ENCODE peak calls at places on chromosomes 4 and X, in six cellular contexts. One of them, this sample, is unnamed.

GRCh38 chrX:147217334-147217733 is 402.8 kb upstream of the CXorf51A start:
- DNase-seq in HepG2: no peak
- DNase-seq in HL-60: no peak
- DNase-seq in suprapubic skin: no peak
- DNase-seq in H1: no peak
- DNase-seq in HCT116: no peak
- DNase-seq in this sample: no peak

GRCh38 chrX:69152398-69152797 is 12.9 kb downstream of the PJA1 start:
- DNase-seq in H1: no peak
- DNase-seq in HL-60: peak; percentile 40
- DNase-seq in HCT116: no peak
- DNase-seq in HepG2: peak; percentile 21
- DNase-seq in suprapubic skin: no peak
- DNase-seq in this sample: peak; percentile 29

GRCh38 chrX:22365460-22365859 is 92.7 kb downstream of the CBLL2 start:
- DNase-seq in HepG2: no peak
- DNase-seq in HL-60: no peak
- DNase-seq in suprapubic skin: no peak
- DNase-seq in HCT116: peak; percentile 86
- DNase-seq in H1: no peak
- DNase-seq in this sample: no peak

GRCh38 chr4:78138252-78138651 is 81.1 kb downstream of the FRAS1 start:
- DNase-seq in HCT116: no peak
- DNase-seq in HL-60: no peak
- DNase-seq in HepG2: peak; percentile 60
- DNase-seq in suprapubic skin: no peak
- DNase-seq in H1: no peak
- DNase-seq in this sample: no peak

GRCh38 chr4:64248151-64248550 is 161.1 kb downstream of the TECRL start:
- DNase-seq in HCT116: no peak
- DNase-seq in H1: no peak
- DNase-seq in HepG2: no peak
- DNase-seq in HL-60: no peak
- DNase-seq in suprapubic skin: no peak
- DNase-seq in this sample: no peak

GRCh38 chr4:6633091-6633906 is 7.2 kb upstream of the MRFAP1 start:
- DNase-seq in HL-60: peak; percentile 92
- DNase-seq in HCT116: no peak
- DNase-seq in H1: no peak
- DNase-seq in HepG2: peak; percentile 82
- DNase-seq in suprapubic skin: peak; percentile 61
- DNase-seq in this sample: no peak

GRCh38 chr4:38512840-38513239 is 151.2 kb upstream of the KLF3 start:
- DNase-seq in HepG2: no peak
- DNase-seq in suprapubic skin: no peak
- DNase-seq in H1: no peak
- DNase-seq in HCT116: no peak
- DNase-seq in HL-60: no peak
- DNase-seq in this sample: no peak

GRCh38 chrX:150984164-150984824 is 1.2 kb downstream of the HMGB3 start:
- DNase-seq in HCT116: no peak
- DNase-seq in suprapubic skin: no peak
- DNase-seq in HL-60: no peak
- DNase-seq in H1: no peak
- DNase-seq in HepG2: no peak
- DNase-seq in this sample: no peak

GRCh38 chr4:7421356-7422097 is 13.2 kb downstream of the PSAPL1 start:
- DNase-seq in HL-60: no peak
- DNase-seq in suprapubic skin: peak; percentile 70
- DNase-seq in HCT116: no peak
- DNase-seq in H1: no peak
- DNase-seq in HepG2: no peak
- DNase-seq in this sample: no peak

GRCh38 chr4:24657768-24658617 is 73.6 kb upstream of the DHX15 start:
- DNase-seq in H1: no peak
- DNase-seq in HL-60: peak; percentile 65
- DNase-seq in suprapubic skin: no peak
- DNase-seq in HCT116: peak; percentile 47
- DNase-seq in HepG2: peak; percentile 73
- DNase-seq in this sample: no peak

DNA sequence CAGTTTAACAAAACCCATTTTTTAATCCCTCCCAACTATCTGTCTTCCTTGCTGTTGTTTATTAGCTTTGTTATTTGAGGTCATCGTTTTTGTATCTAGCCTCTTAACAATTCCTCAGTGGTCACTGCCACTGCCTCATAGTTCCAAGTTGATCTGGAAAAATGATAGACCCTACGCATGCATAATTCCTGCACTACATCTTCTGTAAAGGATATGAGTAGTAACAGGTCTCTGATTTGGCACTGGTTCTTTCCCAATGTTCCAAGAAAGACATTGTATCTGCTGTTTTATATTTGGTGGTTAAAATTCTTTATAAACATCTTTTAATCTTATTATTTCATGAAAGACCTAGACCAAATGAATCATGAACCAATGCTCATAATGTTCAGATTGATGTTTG is 166.6 kb downstream of the ZNF330 start:
- DNase-seq in HL-60: no peak
- DNase-seq in H1: no peak
- DNase-seq in suprapubic skin: no peak
- DNase-seq in HepG2: no peak
- DNase-seq in HCT116: no peak
- DNase-seq in this sample: no peak
- TF ChIP-seq POLR2AphosphoS5 in HL-60: no peak
- TF ChIP-seq POLR2AphosphoS5 in H1: no peak
- TF ChIP-seq POLR2AphosphoS5 in suprapubic skin: no peak
- TF ChIP-seq POLR2AphosphoS5 in HepG2: no peak
- TF ChIP-seq POLR2AphosphoS5 in HCT116: no peak
- TF ChIP-seq POLR2AphosphoS5 in this sample: no peak

GRCh38 chr4:151709587-151709986 is 51.2 kb downstream of the GATB start:
- DNase-seq in HCT116: no peak
- DNase-seq in H1: no peak
- DNase-seq in HepG2: no peak
- DNase-seq in suprapubic skin: no peak
- DNase-seq in HL-60: no peak
- DNase-seq in this sample: no peak

GRCh38 chr4:151711680-151712079 is 49.1 kb downstream of the GATB start:
- DNase-seq in HL-60: no peak
- DNase-seq in suprapubic skin: no peak
- DNase-seq in H1: no peak
- DNase-seq in HCT116: no peak
- DNase-seq in HepG2: no peak
- DNase-seq in this sample: no peak

GRCh38 chr4:151716324-151716723 is 44.5 kb downstream of the GATB start:
- DNase-seq in H1: no peak
- DNase-seq in suprapubic skin: no peak
- DNase-seq in HCT116: no peak
- DNase-seq in HepG2: no peak
- DNase-seq in HL-60: no peak
- DNase-seq in this sample: no peak

GRCh38 chr4:151715881-151716280 is 44.9 kb downstream of the GATB start:
- DNase-seq in HCT116: no peak
- DNase-seq in H1: no peak
- DNase-seq in HepG2: no peak
- DNase-seq in suprapubic skin: no peak
- DNase-seq in HL-60: no peak
- DNase-seq in this sample: no peak

DNA sequence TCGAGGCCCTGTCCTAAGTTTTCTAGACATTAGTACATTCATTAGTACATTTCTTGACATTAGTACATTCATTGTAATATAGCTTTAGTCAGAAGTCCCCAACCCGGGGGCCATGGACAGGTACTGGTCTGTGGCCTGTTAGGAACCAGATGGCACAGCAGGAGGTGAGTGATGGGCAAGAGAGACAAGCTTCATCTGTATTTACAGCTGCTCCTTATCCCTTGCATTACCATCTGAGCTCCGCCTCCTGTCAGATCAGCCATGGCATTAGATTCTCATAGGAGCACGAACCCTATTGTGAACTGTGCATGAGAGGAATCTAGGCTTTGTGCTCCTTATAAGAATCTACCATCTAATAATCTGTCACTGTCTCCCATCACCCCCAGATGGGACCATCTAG is 48.0 kb downstream of the GATB start:
- DNase-seq in HCT116: no peak
- DNase-seq in H1: no peak
- DNase-seq in suprapubic skin: no peak
- DNase-seq in HepG2: no peak
- DNase-seq in HL-60: no peak
- DNase-seq in this sample: no peak
- H3K27ac ChIP-seq in HCT116: no peak overlapping the region
- H3K27ac ChIP-seq in H1: no peak overlapping the region
- H3K27ac ChIP-seq in suprapubic skin: no peak overlapping the region
- H3K27ac ChIP-seq in HepG2: no peak overlapping the region
- H3K27ac ChIP-seq in HL-60: no peak overlapping the region
- H3K27ac ChIP-seq in this sample: no peak overlapping the region

GRCh38 chrX:129793604-129794191 is 13.9 kb downstream of the SASH3 start:
- DNase-seq in HL-60: no peak
- DNase-seq in suprapubic skin: no peak
- DNase-seq in HCT116: no peak
- DNase-seq in H1: no peak
- DNase-seq in HepG2: no peak
- DNase-seq in this sample: no peak
- TF ChIP-seq POLR2AphosphoS5 in HL-60: no peak
- TF ChIP-seq POLR2AphosphoS5 in suprapubic skin: no peak
- TF ChIP-seq POLR2AphosphoS5 in HCT116: no peak
- TF ChIP-seq POLR2AphosphoS5 in H1: no peak
- TF ChIP-seq POLR2AphosphoS5 in HepG2: no peak
- TF ChIP-seq POLR2AphosphoS5 in this sample: no peak

DNA sequence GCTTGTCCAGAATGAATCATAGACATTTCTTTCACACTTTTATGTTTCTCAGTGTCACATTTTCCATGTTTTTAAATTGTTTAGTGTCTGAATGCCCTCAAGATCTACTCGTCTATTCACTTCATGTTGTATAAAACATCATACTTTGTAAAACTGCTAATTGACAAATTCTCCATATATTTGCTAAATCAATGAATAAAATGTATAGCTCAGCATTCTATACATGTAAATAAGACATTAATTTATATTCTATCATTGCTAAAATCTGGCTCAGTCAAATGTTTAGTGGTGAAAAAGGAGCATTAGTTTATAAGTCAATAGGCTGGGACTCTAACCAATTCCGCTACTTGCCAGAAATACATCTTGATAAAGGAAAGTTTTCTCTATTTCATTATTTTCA is 379.6 kb downstream of the NAF1 start:
- DNase-seq in HepG2: no peak
- DNase-seq in HL-60: no peak
- DNase-seq in H1: no peak
- DNase-seq in HCT116: no peak
- DNase-seq in suprapubic skin: no peak
- DNase-seq in this sample: no peak
- H3K27ac ChIP-seq in HepG2: no peak overlapping the region
- H3K27ac ChIP-seq in HL-60: no peak overlapping the region
- H3K27ac ChIP-seq in H1: no peak overlapping the region
- H3K27ac ChIP-seq in HCT116: no peak overlapping the region
- H3K27ac ChIP-seq in suprapubic skin: no peak overlapping the region
- H3K27ac ChIP-seq in this sample: no peak overlapping the region

GRCh38 chrX:153897899-153898298 is 6.6 kb upstream of the AVPR2 start:
- DNase-seq in H1: no peak
- DNase-seq in HCT116: no peak
- DNase-seq in suprapubic skin: no peak
- DNase-seq in HepG2: no peak
- DNase-seq in HL-60: no peak
- DNase-seq in this sample: no peak

GRCh38 chrX:153903238-153903980 is 1.1 kb upstream of the AVPR2 start:
- DNase-seq in H1: no peak
- DNase-seq in HepG2: no peak
- DNase-seq in suprapubic skin: no peak
- DNase-seq in HL-60: peak; percentile 53
- DNase-seq in HCT116: no peak
- DNase-seq in this sample: no peak

GRCh38 chrX:153902388-153902787 is 2.1 kb upstream of the AVPR2 start:
- DNase-seq in HepG2: no peak
- DNase-seq in HCT116: no peak
- DNase-seq in H1: no peak
- DNase-seq in suprapubic skin: no peak
- DNase-seq in HL-60: no peak
- DNase-seq in this sample: no peak

GRCh38 chrX:153901753-153902140 is 2.7 kb upstream of the AVPR2 start:
- DNase-seq in HL-60: no peak
- DNase-seq in suprapubic skin: no peak
- DNase-seq in HepG2: no peak
- DNase-seq in HCT116: no peak
- DNase-seq in H1: no peak
- DNase-seq in this sample: no peak

GRCh38 chrX:153900806-153901752 is 3.4 kb upstream of the AVPR2 start:
- DNase-seq in HepG2: no peak
- DNase-seq in HCT116: no peak
- DNase-seq in suprapubic skin: no peak
- DNase-seq in H1: no peak
- DNase-seq in HL-60: peak; percentile 97
- DNase-seq in this sample: no peak
- TF ChIP-seq POLR2AphosphoS5 in HepG2: no peak
- TF ChIP-seq POLR2AphosphoS5 in HCT116: no peak
- TF ChIP-seq POLR2AphosphoS5 in suprapubic skin: no peak
- TF ChIP-seq POLR2AphosphoS5 in H1: no peak
- TF ChIP-seq POLR2AphosphoS5 in HL-60: peak; percentile 45
- TF ChIP-seq POLR2AphosphoS5 in this sample: peak; percentile 8

DNA sequence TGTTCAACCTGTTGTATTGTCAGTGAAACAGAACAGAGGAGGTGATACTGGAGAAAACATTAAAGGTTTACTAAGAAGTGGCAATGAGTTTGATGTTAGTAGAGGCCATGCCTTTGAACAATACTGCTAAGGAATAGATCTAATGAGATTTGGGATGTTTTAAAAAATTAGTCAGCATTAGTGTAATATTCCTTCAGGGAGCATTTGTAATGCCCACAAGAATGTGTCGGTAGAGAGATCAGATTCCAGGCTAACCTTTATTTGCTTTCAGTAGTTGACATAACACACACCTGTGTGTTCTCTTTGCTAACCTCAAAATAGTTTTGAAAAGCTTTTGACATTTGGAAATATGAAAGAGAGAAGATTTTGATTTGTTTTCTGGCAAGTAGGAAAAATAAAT is 328.8 kb downstream of the BMPR1B start:
- DNase-seq in HCT116: no peak
- DNase-seq in H1: no peak
- DNase-seq in HepG2: no peak
- DNase-seq in suprapubic skin: no peak
- DNase-seq in HL-60: no peak
- DNase-seq in this sample: no peak
- H3K27ac ChIP-seq in HCT116: no peak overlapping the region
- H3K27ac ChIP-seq in H1: no peak overlapping the region
- H3K27ac ChIP-seq in HepG2: no peak overlapping the region
- H3K27ac ChIP-seq in suprapubic skin: no peak overlapping the region
- H3K27ac ChIP-seq in HL-60: no peak overlapping the region
- H3K27ac ChIP-seq in this sample: no peak overlapping the region

This sample was measured in esophagus muscularis mucosa.